ENCODE peak calls at places on chromosomes 4 and X, in nine cellular contexts. One of them, this sample, is unnamed.

GRCh38 chr4:38279650-38280322 is 319.6 kb downstream of the PTTG2 start:
- DNase-seq in fibroblast of lung: no peak
- DNase-seq in NB4: no peak
- DNase-seq in cardiac fibroblast: no peak
- DNase-seq in HCT116: no peak
- DNase-seq in GM12865: no peak
- DNase-seq in neural progenitor cell: peak
- DNase-seq in CD8-positive, alpha-beta memory T cell: no peak
- DNase-seq in stimulated activated CD8-positive, alpha-beta memory T cell treated with anti-CD3 and anti-CD28 coated beads, Interleukin-15, amount 100 ng/mL, for 48 hours: no peak
- DNase-seq in this sample: no peak

GRCh38 chr4:34422472-34422871 is 1821.8 kb downstream of the ARAP2 start:
- DNase-seq in NB4: no peak
- DNase-seq in cardiac fibroblast: peak
- DNase-seq in HCT116: no peak
- DNase-seq in fibroblast of lung: peak
- DNase-seq in stimulated activated CD8-positive, alpha-beta memory T cell treated with anti-CD3 and anti-CD28 coated beads, Interleukin-15, amount 100 ng/mL, for 48 hours: no peak
- DNase-seq in GM12865: no peak
- DNase-seq in CD8-positive, alpha-beta memory T cell: no peak
- DNase-seq in neural progenitor cell: peak
- DNase-seq in this sample: peak

GRCh38 chr4:156442961-156443360 is 489.3 kb upstream of the CTSO start:
- DNase-seq in CD8-positive, alpha-beta memory T cell: no peak
- DNase-seq in neural progenitor cell: no peak
- DNase-seq in NB4: no peak
- DNase-seq in GM12865: no peak
- DNase-seq in HCT116: no peak
- DNase-seq in cardiac fibroblast: no peak
- DNase-seq in fibroblast of lung: no peak
- DNase-seq in stimulated activated CD8-positive, alpha-beta memory T cell treated with anti-CD3 and anti-CD28 coated beads, Interleukin-15, amount 100 ng/mL, for 48 hours: no peak
- DNase-seq in this sample: no peak

GRCh38 chr4:112889619-112890294 is 159.7 kb upstream of the ANK2 start:
- DNase-seq in neural progenitor cell: no peak
- DNase-seq in fibroblast of lung: peak
- DNase-seq in CD8-positive, alpha-beta memory T cell: no peak
- DNase-seq in stimulated activated CD8-positive, alpha-beta memory T cell treated with anti-CD3 and anti-CD28 coated beads, Interleukin-15, amount 100 ng/mL, for 48 hours: no peak
- DNase-seq in HCT116: no peak
- DNase-seq in cardiac fibroblast: peak
- DNase-seq in GM12865: no peak
- DNase-seq in NB4: peak
- DNase-seq in this sample: peak

GRCh38 chr4:119106036-119107000 is 29.3 kb upstream of the MYOZ2 start:
- DNase-seq in fibroblast of lung: no peak
- DNase-seq in neural progenitor cell: no peak
- DNase-seq in NB4: no peak
- DNase-seq in cardiac fibroblast: no peak
- DNase-seq in GM12865: no peak
- DNase-seq in stimulated activated CD8-positive, alpha-beta memory T cell treated with anti-CD3 and anti-CD28 coated beads, Interleukin-15, amount 100 ng/mL, for 48 hours: no peak
- DNase-seq in CD8-positive, alpha-beta memory T cell: no peak
- DNase-seq in HCT116: no peak
- DNase-seq in this sample: no peak

GRCh38 chrX:125203737-125204578 is 115.7 kb upstream of the TEX13C start:
- DNase-seq in HCT116: no peak
- DNase-seq in fibroblast of lung: no peak
- DNase-seq in GM12865: no peak
- DNase-seq in CD8-positive, alpha-beta memory T cell: no peak
- DNase-seq in neural progenitor cell: peak
- DNase-seq in cardiac fibroblast: no peak
- DNase-seq in stimulated activated CD8-positive, alpha-beta memory T cell treated with anti-CD3 and anti-CD28 coated beads, Interleukin-15, amount 100 ng/mL, for 48 hours: no peak
- DNase-seq in NB4: no peak
- DNase-seq in this sample: peak

GRCh38 chr4:151797131-151797530 is 36.3 kb upstream of the GATB start:
- DNase-seq in HCT116: no peak
- DNase-seq in fibroblast of lung: peak
- DNase-seq in neural progenitor cell: no peak
- DNase-seq in NB4: no peak
- DNase-seq in cardiac fibroblast: peak
- DNase-seq in stimulated activated CD8-positive, alpha-beta memory T cell treated with anti-CD3 and anti-CD28 coated beads, Interleukin-15, amount 100 ng/mL, for 48 hours: no peak
- DNase-seq in GM12865: no peak
- DNase-seq in CD8-positive, alpha-beta memory T cell: no peak
- DNase-seq in this sample: peak

GRCh38 chrX:149312936-149313432 is 192.1 kb downstream of the IDS start:
- DNase-seq in CD8-positive, alpha-beta memory T cell: no peak
- DNase-seq in stimulated activated CD8-positive, alpha-beta memory T cell treated with anti-CD3 and anti-CD28 coated beads, Interleukin-15, amount 100 ng/mL, for 48 hours: no peak
- DNase-seq in NB4: no peak
- DNase-seq in GM12865: no peak
- DNase-seq in HCT116: no peak
- DNase-seq in cardiac fibroblast: peak
- DNase-seq in fibroblast of lung: no peak
- DNase-seq in neural progenitor cell: no peak
- DNase-seq in this sample: no peak

GRCh38 chr4:153521995-153522799 is 56.0 kb downstream of the TMEM131L start:
- DNase-seq in cardiac fibroblast: no peak
- DNase-seq in NB4: peak
- DNase-seq in stimulated activated CD8-positive, alpha-beta memory T cell treated with anti-CD3 and anti-CD28 coated beads, Interleukin-15, amount 100 ng/mL, for 48 hours: peak
- DNase-seq in HCT116: no peak
- DNase-seq in neural progenitor cell: no peak
- DNase-seq in CD8-positive, alpha-beta memory T cell: peak
- DNase-seq in GM12865: peak
- DNase-seq in fibroblast of lung: no peak
- DNase-seq in this sample: no peak